ENCODE peak calls at places on chromosomes 6 and 20, in nine cellular contexts. W is OCI-LY7, L is H9, J is caudate nucleus, P is ascending aorta, I is upper lobe of left lung, Z is fibroblast of lung, V is tibial artery, R is RWPE1. E is an unnamed sample.

GRCh38 chr20:24100370-24101011 is 111.9 kb upstream of the GGTLC1 start:
- DNase-seq in W (peak), L (no peak), V (no peak), R (peak), J (peak), Z (peak), P (no peak), I (no peak), E (peak)

GRCh38 chr6:23563329-23563728 is 562.7 kb upstream of the NRSN1 start:
- DNase-seq in Z (no peak), V (no peak), W (no peak), I (no peak), J (no peak), R (no peak), P (no peak), L (no peak), E (no peak)

GRCh38 chr6:124149646-124150045 is 346.0 kb downstream of the NKAIN2 start:
- DNase-seq in Z (no peak), I (no peak), P (no peak), L (no peak), R (no peak), V (no peak), W (no peak), J (no peak), E (no peak)

GRCh38 chr6:165826487-165827189 is 163.6 kb upstream of the PDE10A start:
- DNase-seq in I (peak), L (no peak), R (no peak), J (no peak), V (no peak), W (no peak), P (no peak), Z (no peak), E (no peak)

GRCh38 chr20:35773154-35773751 is 1.4 kb downstream of the PHF20 start:
- DNase-seq in R (no peak), L (no peak), V (no peak), Z (peak), P (no peak), J (no peak), I (no peak), W (peak), E (no peak)

GRCh38 chr6:33820243-33820642 is 16.4 kb upstream of the MLN start:
- DNase-seq in P (no peak), W (no peak), R (no peak), V (no peak), Z (no peak), J (no peak), L (no peak), I (no peak), E (no peak)

GRCh38 chr20:9407805-9408421 is 106.5 kb upstream of the LAMP5 start:
- DNase-seq in J (peak), I (no peak), Z (peak), W (peak), L (peak), P (peak), V (no peak), R (peak), E (peak)

GRCh38 chr6:44697333-44697732 is 309.8 kb downstream of the CDC5L start:
- DNase-seq in Z (no peak), W (no peak), I (no peak), R (no peak), V (no peak), L (peak), J (no peak), P (no peak), E (no peak)

GRCh38 chr6:102458990-102459389 is 1065.5 kb downstream of the GRIK2 start:
- DNase-seq in J (no peak), L (no peak), Z (no peak), P (no peak), I (no peak), W (no peak), V (no peak), R (no peak), E (no peak)

GRCh38 chr20:1335961-1336698 is 7.2 kb upstream of the SDCBP2 start:
- DNase-seq in J (no peak), L (peak), Z (no peak), I (no peak), V (peak), P (no peak), W (no peak), R (no peak), E (no peak)

GRCh38 chr6:38715016-38715809 is at the start of gene DNAH8:
- DNase-seq in V (no peak), Z (peak), P (no peak), W (no peak), I (peak), R (no peak), J (no peak), L (no peak), E (no peak)

GRCh38 chr6:145490068-145490467 is 245.3 kb downstream of the EPM2A start:
- DNase-seq in W (no peak), J (no peak), R (no peak), L (no peak), V (no peak), Z (no peak), I (no peak), P (no peak), E (no peak)

GRCh38 chr6:38349795-38350194 is 289.9 kb downstream of the BTBD9 start:
- DNase-seq in W (no peak), R (no peak), V (no peak), J (no peak), P (no peak), I (no peak), L (no peak), Z (peak), E (no peak)

GRCh38 chr6:154536255-154536654 is 25.8 kb upstream of the CNKSR3 start:
- DNase-seq in Z (no peak), W (no peak), J (no peak), P (no peak), V (no peak), L (no peak), I (no peak), R (no peak), E (no peak)

GRCh38 chr6:107237992-107238660 is 122.8 kb upstream of the BEND3 start:
- DNase-seq in R (peak), J (no peak), I (no peak), Z (peak), W (no peak), P (no peak), V (no peak), L (no peak), E (no peak)

GRCh38 chr6:49522710-49523593 is 23.2 kb downstream of the GLYATL3 start:
- DNase-seq in W (no peak), Z (no peak), L (no peak), R (no peak), V (no peak), I (no peak), P (no peak), J (no peak), E (no peak)

GRCh38 chr20:17556842-17557674 is 12.8 kb upstream of the DSTN start:
- DNase-seq in Z (peak), P (peak), R (peak), I (peak), J (no peak), V (peak), L (peak), W (no peak), E (peak)

GRCh38 chr6:135300576-135300975 is 119.5 kb downstream of the MYB start:
- DNase-seq in Z (peak), J (no peak), W (no peak), R (no peak), I (no peak), L (no peak), V (no peak), P (no peak), E (no peak)

GRCh38 chr6:20146291-20146690 is 66.0 kb downstream of the MBOAT1 start:
- DNase-seq in P (no peak), W (no peak), I (no peak), J (no peak), R (no peak), V (no peak), L (no peak), Z (no peak), E (no peak)

GRCh38 chr20:16123623-16124022 is 449.6 kb downstream of the KIF16B start:
- DNase-seq in L (no peak), P (no peak), V (no peak), J (no peak), I (no peak), W (no peak), Z (no peak), R (no peak), E (no peak)

GRCh38 chr6:133681880-133682279 is 207.0 kb upstream of the TCF21 start:
- DNase-seq in J (no peak), V (no peak), W (no peak), R (no peak), Z (no peak), P (no peak), I (no peak), L (peak), E (no peak)

GRCh38 chr6:133682506-133683290 is 206.2 kb upstream of the TCF21 start:
- DNase-seq in I (no peak), Z (peak), R (no peak), J (no peak), P (no peak), L (no peak), W (no peak), V (no peak), E (no peak)

GRCh38 chr6:133683603-133684002 is 205.3 kb upstream of the TCF21 start:
- DNase-seq in W (no peak), Z (no peak), L (no peak), J (no peak), R (no peak), I (no peak), P (no peak), V (no peak), E (no peak)

GRCh38 chr6:133680994-133681393 is 207.9 kb upstream of the TCF21 start:
- DNase-seq in L (no peak), J (no peak), P (no peak), R (no peak), W (no peak), I (no peak), Z (no peak), V (no peak), E (no peak)
- H3K27ac ChIP-seq in L (peak), J (no peak), P (no peak), R (no peak), W (no peak), I (no peak), Z (no peak), V (no peak), E (no peak)

DNA sequence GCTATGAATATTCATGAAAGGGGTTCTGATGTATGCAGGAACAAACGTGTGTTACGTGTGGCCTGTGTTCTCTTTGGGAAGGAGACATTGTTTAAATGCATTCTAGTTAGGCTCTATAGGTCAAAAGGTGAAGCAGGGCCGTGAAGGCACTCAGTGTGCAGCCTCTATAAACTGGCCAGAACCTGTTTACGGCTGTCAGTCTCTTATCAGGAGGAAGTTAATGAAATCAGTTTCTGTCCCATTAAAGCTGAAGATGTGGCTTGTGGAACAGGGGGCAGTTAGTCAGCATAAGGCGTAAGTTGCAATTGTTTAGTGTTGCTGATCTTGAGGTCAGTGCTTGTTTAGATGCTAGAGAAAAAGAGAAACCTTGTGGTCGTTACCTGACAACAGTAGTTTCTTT is 111.5 kb upstream of the KCNG1 start:
- DNase-seq in V (no peak), Z (no peak), I (no peak), J (no peak), W (no peak), L (no peak), P (peak), R (no peak), E (no peak)
- H3K27ac ChIP-seq in V (no peak), Z (no peak), I (no peak), J (no peak), W (no peak), L (no peak), P (no peak), R (no peak), E (no peak)

GRCh38 chr6:140445474-140446004 is 1071.1 kb upstream of the CITED2 start:
- DNase-seq in L (no peak), V (no peak), Z (peak), R (peak), J (no peak), I (no peak), P (no peak), W (no peak), E (no peak)
- H3K27ac ChIP-seq in L (no peak), V (no peak), Z (no peak), R (no peak), J (no peak), I (no peak), P (no peak), W (no peak), E (no peak)

GRCh38 chr6:144248003-144248402 is 37.1 kb upstream of the UTRN start:
- DNase-seq in W (no peak), L (no peak), V (no peak), R (no peak), I (no peak), Z (peak), P (no peak), J (no peak), E (no peak)
- H3K27ac ChIP-seq in W (no peak), L (no peak), V (peak), R (no peak), I (no peak), Z (no peak), P (peak), J (no peak), E (no peak)

DNA sequence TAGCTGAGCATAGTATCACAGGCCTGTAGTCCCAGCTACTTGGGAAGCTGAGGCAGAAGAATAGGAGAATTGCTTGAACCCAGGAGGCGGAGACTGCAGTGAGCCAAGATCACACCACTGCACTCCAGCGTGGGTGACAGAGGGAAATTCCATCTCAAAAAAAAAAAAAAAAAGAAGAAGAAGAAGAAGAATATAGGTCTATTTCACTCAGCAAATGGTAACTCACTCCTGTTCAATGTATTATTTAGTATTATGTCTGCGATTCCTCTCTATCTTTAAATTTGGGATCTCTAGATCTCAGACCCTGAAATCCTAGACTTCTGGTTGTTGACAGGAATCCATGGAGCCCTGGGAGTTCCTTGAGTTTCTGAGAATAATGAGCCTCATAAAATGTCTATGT is 98.6 kb downstream of the HFE start:
- DNase-seq in P (no peak), I (no peak), J (no peak), Z (no peak), R (no peak), L (no peak), V (no peak), W (no peak), E (no peak)
- H3K27ac ChIP-seq in P (no peak), I (no peak), J (no peak), Z (no peak), R (no peak), L (no peak), V (no peak), W (no peak), E (no peak)

GRCh38 chr6:52417675-52418111 is 2.4 kb upstream of the EFHC1 start:
- DNase-seq in L (no peak), P (no peak), J (no peak), I (no peak), R (peak), W (no peak), V (no peak), Z (peak), E (no peak)
- H3K27ac ChIP-seq in L (no peak), P (peak), J (no peak), I (no peak), R (peak), W (no peak), V (peak), Z (peak), E (no peak)

GRCh38 chr6:35492664-35493284 is 4.1 kb downstream of the TEAD3 start:
- DNase-seq in I (no peak), R (no peak), W (no peak), L (no peak), J (no peak), V (no peak), P (no peak), Z (no peak), E (no peak)

GRCh38 chr6:35491558-35492541 is 5.0 kb downstream of the TEAD3 start:
- DNase-seq in W (no peak), L (peak), P (no peak), I (no peak), R (no peak), V (no peak), J (no peak), Z (no peak), E (no peak)

GRCh38 chr6:35494161-35494563 is 2.7 kb downstream of the TEAD3 start:
- DNase-seq in Z (no peak), J (no peak), V (no peak), L (peak), R (no peak), I (no peak), W (no peak), P (no peak), E (no peak)

GRCh38 chr6:35495258-35496035 is 1.4 kb downstream of the TEAD3 start:
- DNase-seq in I (no peak), P (no peak), V (peak), L (no peak), Z (peak), W (no peak), R (no peak), J (no peak), E (no peak)

GRCh38 chr6:35493307-35493983 is 3.4 kb downstream of the TEAD3 start:
- DNase-seq in P (no peak), R (no peak), V (no peak), W (no peak), J (no peak), L (no peak), Z (no peak), I (no peak), E (no peak)
- H3K27ac ChIP-seq in P (peak), R (peak), V (peak), W (no peak), J (no peak), L (no peak), Z (no peak), I (peak), E (no peak)

DNA sequence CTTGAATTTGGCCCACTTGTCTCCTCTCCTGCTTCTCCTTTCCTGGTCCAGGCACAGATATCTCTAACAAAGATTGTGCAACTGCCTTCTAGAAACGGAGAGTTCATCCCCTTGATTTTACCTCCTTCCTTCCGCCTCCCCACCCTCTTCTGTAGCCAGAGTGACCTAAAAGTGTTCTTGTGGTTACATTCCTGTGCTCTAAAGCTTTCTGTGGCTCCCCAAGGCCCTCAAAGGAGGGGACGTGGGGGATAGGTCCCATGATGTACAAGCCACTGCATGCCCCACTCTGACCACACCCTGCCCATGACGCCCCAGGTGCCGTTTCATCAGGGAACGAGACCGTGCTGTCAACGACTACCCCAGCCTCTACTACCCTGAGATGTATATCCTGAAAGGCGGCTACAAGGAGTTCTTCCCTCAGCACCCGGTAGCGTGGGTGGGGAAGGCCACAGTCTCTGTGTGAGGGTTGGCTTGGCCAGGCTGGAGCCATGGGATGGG is 8.2 kb downstream of the CDC25B start:
- DNase-seq in V (no peak), R (no peak), W (no peak), Z (no peak), I (no peak), J (no peak), P (no peak), L (no peak), E (no peak)
- H3K27ac ChIP-seq in V (peak), R (peak), W (no peak), Z (peak), I (peak), J (no peak), P (peak), L (no peak), E (peak)

DNA sequence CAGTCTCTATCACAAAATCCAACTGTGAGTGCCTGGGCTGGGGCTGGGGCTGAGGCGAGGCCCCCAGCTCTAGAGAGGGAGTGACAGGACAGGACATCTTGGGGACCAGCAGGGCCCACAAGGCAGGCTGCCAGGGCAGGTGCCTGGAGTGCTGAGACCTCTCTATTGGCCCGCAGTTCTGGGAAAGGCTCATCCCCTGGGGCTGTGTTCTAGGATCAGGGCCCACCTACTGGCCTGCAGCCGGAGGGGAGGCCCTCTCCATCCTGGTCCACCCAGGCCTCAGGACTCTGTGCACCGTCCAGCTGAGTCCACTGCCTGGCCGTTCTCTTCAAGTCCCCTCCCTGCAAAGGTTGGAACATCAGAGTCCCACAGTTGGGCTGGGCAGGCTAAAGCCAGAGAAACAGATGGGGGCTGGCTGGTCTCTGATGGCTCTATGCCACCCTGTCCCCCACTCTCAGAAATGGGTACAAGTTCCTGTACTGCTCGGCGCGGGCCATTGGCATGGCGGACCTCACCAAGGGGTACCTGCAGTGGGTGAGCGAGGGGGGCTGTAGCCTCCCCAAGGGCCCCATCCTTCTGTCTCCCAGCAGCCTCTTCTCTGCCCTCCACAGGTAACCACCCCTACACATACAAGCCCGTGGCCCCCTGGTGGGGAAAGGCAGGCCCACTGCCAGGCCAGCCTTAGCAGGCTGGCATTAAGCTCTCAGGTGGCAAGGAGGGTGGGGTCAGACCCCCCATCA is 9.0 kb downstream of the EMILIN3 start:
- DNase-seq in I (no peak), V (no peak), J (no peak), L (no peak), P (no peak), R (no peak), W (peak), Z (no peak), E (no peak)
- H3K27ac ChIP-seq in I (no peak), V (no peak), J (no peak), L (no peak), P (no peak), R (no peak), W (no peak), Z (no peak), E (no peak)